ENCODE peak calls at places on chromosomes 3 and 15, in ten cellular contexts. One of them, this sample, is unnamed.

GRCh38 chr3:123063034-123063433 is 3.8 kb upstream of the PDIA5 start:
- DNase-seq in lung: no peak
- DNase-seq in fibroblast of pulmonary artery: no peak
- DNase-seq in foreskin fibroblast: no peak
- DNase-seq in pancreas: no peak
- DNase-seq in astrocyte of the spinal cord: no peak
- DNase-seq in left lung: no peak
- DNase-seq in AG10803: no peak
- DNase-seq in fibroblast of mammary gland: no peak
- DNase-seq in dorsolateral prefrontal cortex: no peak
- DNase-seq in this sample: no peak

GRCh38 chr15:32715276-32715675 is 2.5 kb upstream of the GREM1 start:
- DNase-seq in left lung: no peak
- DNase-seq in astrocyte of the spinal cord: peak
- DNase-seq in lung: no peak
- DNase-seq in fibroblast of mammary gland: peak
- DNase-seq in AG10803: peak
- DNase-seq in dorsolateral prefrontal cortex: no peak
- DNase-seq in fibroblast of pulmonary artery: no peak
- DNase-seq in foreskin fibroblast: peak
- DNase-seq in pancreas: no peak
- DNase-seq in this sample: no peak

GRCh38 chr3:77464106-77464688 is 424.3 kb downstream of the ROBO2 start:
- DNase-seq in left lung: no peak
- DNase-seq in astrocyte of the spinal cord: peak
- DNase-seq in pancreas: no peak
- DNase-seq in fibroblast of mammary gland: no peak
- DNase-seq in lung: no peak
- DNase-seq in fibroblast of pulmonary artery: no peak
- DNase-seq in dorsolateral prefrontal cortex: no peak
- DNase-seq in AG10803: no peak
- DNase-seq in foreskin fibroblast: peak
- DNase-seq in this sample: peak

GRCh38 chr3:186909078-186909853 is 21.1 kb upstream of the ST6GAL1 start:
- DNase-seq in left lung: no peak
- DNase-seq in pancreas: no peak
- DNase-seq in astrocyte of the spinal cord: peak
- DNase-seq in fibroblast of mammary gland: no peak
- DNase-seq in foreskin fibroblast: no peak
- DNase-seq in fibroblast of pulmonary artery: no peak
- DNase-seq in dorsolateral prefrontal cortex: no peak
- DNase-seq in AG10803: no peak
- DNase-seq in lung: no peak
- DNase-seq in this sample: no peak

GRCh38 chr3:59502806-59503205 is 453.0 kb upstream of the CFAP20DC start:
- DNase-seq in fibroblast of mammary gland: peak
- DNase-seq in AG10803: peak
- DNase-seq in fibroblast of pulmonary artery: peak
- DNase-seq in astrocyte of the spinal cord: peak
- DNase-seq in dorsolateral prefrontal cortex: no peak
- DNase-seq in pancreas: no peak
- DNase-seq in left lung: no peak
- DNase-seq in foreskin fibroblast: peak
- DNase-seq in lung: no peak
- DNase-seq in this sample: peak

GRCh38 chr3:45139372-45139894 is 6.7 kb downstream of the CDCP1 start:
- DNase-seq in astrocyte of the spinal cord: no peak
- DNase-seq in pancreas: no peak
- DNase-seq in AG10803: no peak
- DNase-seq in fibroblast of mammary gland: peak
- DNase-seq in left lung: no peak
- DNase-seq in lung: no peak
- DNase-seq in foreskin fibroblast: peak
- DNase-seq in dorsolateral prefrontal cortex: no peak
- DNase-seq in fibroblast of pulmonary artery: no peak
- DNase-seq in this sample: no peak

GRCh38 chr3:148585671-148586379 is 111.9 kb upstream of the AGTR1 start:
- DNase-seq in fibroblast of pulmonary artery: no peak
- DNase-seq in fibroblast of mammary gland: no peak
- DNase-seq in astrocyte of the spinal cord: no peak
- DNase-seq in left lung: no peak
- DNase-seq in lung: no peak
- DNase-seq in dorsolateral prefrontal cortex: no peak
- DNase-seq in pancreas: no peak
- DNase-seq in AG10803: no peak
- DNase-seq in foreskin fibroblast: no peak
- DNase-seq in this sample: no peak

GRCh38 chr3:135069406-135069805 is 274.3 kb downstream of the EPHB1 start:
- DNase-seq in dorsolateral prefrontal cortex: no peak
- DNase-seq in left lung: no peak
- DNase-seq in lung: no peak
- DNase-seq in pancreas: no peak
- DNase-seq in fibroblast of pulmonary artery: no peak
- DNase-seq in astrocyte of the spinal cord: no peak
- DNase-seq in AG10803: no peak
- DNase-seq in fibroblast of mammary gland: no peak
- DNase-seq in foreskin fibroblast: no peak
- DNase-seq in this sample: no peak

GRCh38 chr3:98577178-98577895 is 16.1 kb downstream of the CPOX start:
- DNase-seq in astrocyte of the spinal cord: peak
- DNase-seq in AG10803: peak
- DNase-seq in left lung: no peak
- DNase-seq in dorsolateral prefrontal cortex: no peak
- DNase-seq in foreskin fibroblast: peak
- DNase-seq in pancreas: no peak
- DNase-seq in fibroblast of pulmonary artery: peak
- DNase-seq in fibroblast of mammary gland: peak
- DNase-seq in lung: no peak
- DNase-seq in this sample: peak

GRCh38 chr3:192515661-192516040 is 211.7 kb downstream of the FGF12 start:
- DNase-seq in dorsolateral prefrontal cortex: no peak
- DNase-seq in AG10803: no peak
- DNase-seq in fibroblast of mammary gland: no peak
- DNase-seq in astrocyte of the spinal cord: no peak
- DNase-seq in lung: no peak
- DNase-seq in fibroblast of pulmonary artery: no peak
- DNase-seq in left lung: no peak
- DNase-seq in pancreas: no peak
- DNase-seq in foreskin fibroblast: no peak
- DNase-seq in this sample: no peak

GRCh38 chr15:80929689-80930088 is 59.9 kb downstream of the MESD start:
- DNase-seq in pancreas: no peak
- DNase-seq in left lung: no peak
- DNase-seq in fibroblast of pulmonary artery: no peak
- DNase-seq in dorsolateral prefrontal cortex: no peak
- DNase-seq in foreskin fibroblast: no peak
- DNase-seq in lung: no peak
- DNase-seq in fibroblast of mammary gland: peak
- DNase-seq in astrocyte of the spinal cord: peak
- DNase-seq in AG10803: no peak
- DNase-seq in this sample: no peak

GRCh38 chr15:101143321-101143720 is 108.5 kb downstream of the CHSY1 start:
- DNase-seq in dorsolateral prefrontal cortex: peak
- DNase-seq in pancreas: no peak
- DNase-seq in astrocyte of the spinal cord: no peak
- DNase-seq in AG10803: no peak
- DNase-seq in foreskin fibroblast: no peak
- DNase-seq in fibroblast of pulmonary artery: no peak
- DNase-seq in lung: no peak
- DNase-seq in fibroblast of mammary gland: no peak
- DNase-seq in left lung: peak
- DNase-seq in this sample: no peak

GRCh38 chr15:39358441-39359041 is 222.3 kb upstream of the THBS1 start:
- DNase-seq in lung: no peak
- DNase-seq in dorsolateral prefrontal cortex: no peak
- DNase-seq in pancreas: peak
- DNase-seq in astrocyte of the spinal cord: peak
- DNase-seq in fibroblast of pulmonary artery: peak
- DNase-seq in fibroblast of mammary gland: peak
- DNase-seq in AG10803: peak
- DNase-seq in left lung: no peak
- DNase-seq in foreskin fibroblast: peak
- DNase-seq in this sample: no peak

GRCh38 chr15:59746777-59747176 is 57.7 kb upstream of the BNIP2 start:
- DNase-seq in dorsolateral prefrontal cortex: no peak
- DNase-seq in foreskin fibroblast: no peak
- DNase-seq in lung: no peak
- DNase-seq in left lung: no peak
- DNase-seq in fibroblast of mammary gland: no peak
- DNase-seq in AG10803: no peak
- DNase-seq in fibroblast of pulmonary artery: no peak
- DNase-seq in astrocyte of the spinal cord: no peak
- DNase-seq in pancreas: no peak
- DNase-seq in this sample: no peak

DNA sequence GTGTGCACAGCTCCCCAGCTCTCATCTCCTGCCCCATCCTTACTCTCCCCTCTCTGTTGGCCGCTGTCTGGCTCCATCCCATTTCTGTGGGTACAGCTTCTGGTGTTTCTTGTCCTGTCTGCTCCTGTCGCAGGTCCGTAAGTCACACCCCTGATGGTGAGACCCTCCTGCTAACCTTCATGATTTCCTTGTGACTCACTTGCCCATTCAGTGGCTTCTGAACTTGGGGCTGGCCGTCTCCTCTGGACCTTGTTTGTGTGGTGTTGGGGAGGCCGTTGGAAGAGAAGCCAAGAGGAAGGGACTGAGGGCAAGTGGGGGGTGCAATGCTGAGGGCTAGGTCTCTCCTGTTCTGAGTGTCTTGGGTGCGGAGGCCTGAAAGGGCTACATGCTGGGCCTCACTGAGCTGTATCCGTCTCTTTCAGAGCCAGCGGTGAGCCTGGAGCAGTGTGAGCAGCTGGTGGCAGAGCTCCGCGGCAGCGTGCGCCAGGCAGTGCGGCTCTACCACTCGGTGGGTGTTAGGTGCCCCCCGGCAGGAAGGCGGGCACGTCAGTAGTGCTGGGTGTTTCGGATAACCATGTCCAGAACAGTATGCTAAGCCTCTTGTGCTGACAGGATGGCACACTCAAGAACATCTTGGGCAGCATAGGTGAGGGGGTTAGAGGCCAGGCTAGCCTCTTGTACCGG is 3.7 kb upstream of the JMJD7 start:
- DNase-seq in foreskin fibroblast: no peak
- DNase-seq in dorsolateral prefrontal cortex: no peak
- DNase-seq in astrocyte of the spinal cord: no peak
- DNase-seq in pancreas: no peak
- DNase-seq in AG10803: no peak
- DNase-seq in left lung: peak
- DNase-seq in lung: no peak
- DNase-seq in fibroblast of pulmonary artery: no peak
- DNase-seq in fibroblast of mammary gland: no peak
- DNase-seq in this sample: no peak
- TF ChIP-seq CTCF in foreskin fibroblast: no peak
- TF ChIP-seq CTCF in dorsolateral prefrontal cortex: no peak
- TF ChIP-seq CTCF in astrocyte of the spinal cord: no peak
- TF ChIP-seq CTCF in pancreas: no peak
- TF ChIP-seq CTCF in AG10803: no peak
- TF ChIP-seq CTCF in left lung: no peak
- TF ChIP-seq CTCF in lung: no peak
- TF ChIP-seq CTCF in fibroblast of pulmonary artery: no peak
- TF ChIP-seq CTCF in fibroblast of mammary gland: no peak
- TF ChIP-seq CTCF in this sample: no peak

GRCh38 chr3:10226293-10226692 is 22.0 kb upstream of the TATDN2 start:
- DNase-seq in fibroblast of mammary gland: no peak
- DNase-seq in foreskin fibroblast: no peak
- DNase-seq in AG10803: no peak
- DNase-seq in lung: no peak
- DNase-seq in pancreas: no peak
- DNase-seq in astrocyte of the spinal cord: no peak
- DNase-seq in fibroblast of pulmonary artery: no peak
- DNase-seq in left lung: no peak
- DNase-seq in dorsolateral prefrontal cortex: no peak
- DNase-seq in this sample: no peak
- H3K4me3 ChIP-seq in fibroblast of mammary gland: no peak
- H3K4me3 ChIP-seq in foreskin fibroblast: no peak
- H3K4me3 ChIP-seq in AG10803: no peak
- H3K4me3 ChIP-seq in lung: no peak
- H3K4me3 ChIP-seq in pancreas: no peak
- H3K4me3 ChIP-seq in astrocyte of the spinal cord: no peak
- H3K4me3 ChIP-seq in fibroblast of pulmonary artery: no peak
- H3K4me3 ChIP-seq in left lung: no peak
- H3K4me3 ChIP-seq in dorsolateral prefrontal cortex: no peak
- H3K4me3 ChIP-seq in this sample: no peak

DNA sequence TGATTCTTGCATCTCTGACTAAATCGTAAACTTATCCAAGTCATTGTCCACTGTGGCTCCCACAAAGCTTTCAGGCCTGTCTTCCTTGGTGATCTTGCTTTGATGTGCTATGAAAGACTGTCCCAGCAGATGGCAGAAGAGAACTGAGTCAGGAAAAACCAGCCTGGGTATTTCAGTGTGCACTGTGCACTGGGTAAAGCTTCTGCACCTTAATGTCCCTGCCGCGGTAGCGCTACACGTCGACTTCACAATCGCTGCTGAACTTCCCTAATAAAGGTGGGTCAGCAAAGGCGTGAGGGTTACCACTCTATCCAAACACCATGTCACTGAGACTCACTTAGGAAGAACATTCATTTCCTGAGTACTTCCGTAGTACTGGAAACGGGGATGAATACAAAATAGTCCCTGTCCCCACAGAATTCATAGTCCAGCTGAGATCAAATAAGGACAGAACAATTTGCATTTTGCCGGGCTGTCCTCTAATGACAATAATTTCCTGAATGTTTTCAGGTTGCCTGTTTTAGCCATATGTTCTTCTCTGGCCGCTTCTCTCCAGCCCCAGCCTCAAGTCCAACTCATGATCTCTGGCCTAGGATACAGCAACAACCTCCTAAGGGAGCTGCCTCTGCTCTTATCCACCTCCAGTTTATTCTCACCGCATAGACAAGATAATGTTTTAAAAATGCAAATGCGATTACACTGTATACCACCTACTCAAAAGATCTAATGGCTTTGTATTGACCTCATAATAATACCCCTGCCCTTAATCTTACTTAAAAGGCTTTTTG is 83.6 kb upstream of the AKAP13 start:
- DNase-seq in lung: peak
- DNase-seq in foreskin fibroblast: peak
- DNase-seq in pancreas: peak
- DNase-seq in fibroblast of mammary gland: peak
- DNase-seq in left lung: no peak
- DNase-seq in fibroblast of pulmonary artery: peak
- DNase-seq in AG10803: peak
- DNase-seq in astrocyte of the spinal cord: peak
- DNase-seq in dorsolateral prefrontal cortex: peak
- DNase-seq in this sample: peak
- TF ChIP-seq CTCF in lung: peak
- TF ChIP-seq CTCF in foreskin fibroblast: peak
- TF ChIP-seq CTCF in pancreas: peak
- TF ChIP-seq CTCF in fibroblast of mammary gland: peak
- TF ChIP-seq CTCF in left lung: peak
- TF ChIP-seq CTCF in fibroblast of pulmonary artery: peak
- TF ChIP-seq CTCF in AG10803: peak
- TF ChIP-seq CTCF in astrocyte of the spinal cord: peak
- TF ChIP-seq CTCF in dorsolateral prefrontal cortex: peak
- TF ChIP-seq CTCF in this sample: peak

DNA sequence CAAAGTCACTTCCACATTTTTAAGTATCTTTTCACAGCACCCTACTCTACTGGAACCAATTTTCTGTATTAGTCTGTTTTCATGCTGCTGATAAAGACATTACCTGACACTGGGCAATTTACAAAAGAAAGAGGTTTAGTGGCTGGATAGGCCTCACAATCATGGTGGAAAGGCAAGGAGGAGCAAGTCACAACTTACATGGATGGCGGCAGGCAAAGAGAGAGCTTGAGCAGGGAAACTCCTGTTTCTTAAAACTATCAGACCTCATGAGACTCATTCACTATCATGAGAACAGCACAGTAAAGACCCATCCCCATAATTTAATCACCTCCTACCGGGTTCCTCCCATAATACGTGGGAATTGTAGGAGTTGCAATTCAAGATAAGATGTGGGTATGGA is 18.7 kb downstream of the MCCC1 start:
- DNase-seq in dorsolateral prefrontal cortex: no peak
- DNase-seq in AG10803: no peak
- DNase-seq in fibroblast of pulmonary artery: no peak
- DNase-seq in lung: no peak
- DNase-seq in left lung: no peak
- DNase-seq in astrocyte of the spinal cord: no peak
- DNase-seq in fibroblast of mammary gland: no peak
- DNase-seq in pancreas: no peak
- DNase-seq in foreskin fibroblast: no peak
- DNase-seq in this sample: no peak
- H3K4me3 ChIP-seq in dorsolateral prefrontal cortex: no peak
- H3K4me3 ChIP-seq in AG10803: no peak
- H3K4me3 ChIP-seq in fibroblast of pulmonary artery: no peak
- H3K4me3 ChIP-seq in lung: no peak
- H3K4me3 ChIP-seq in left lung: no peak
- H3K4me3 ChIP-seq in astrocyte of the spinal cord: no peak
- H3K4me3 ChIP-seq in fibroblast of mammary gland: no peak
- H3K4me3 ChIP-seq in pancreas: no peak
- H3K4me3 ChIP-seq in foreskin fibroblast: no peak
- H3K4me3 ChIP-seq in this sample: no peak